ENCODE peak calls at places on chromosomes 7 and 10, in six cellular contexts. One of them, this sample, is unnamed.

GRCh38 chr7:80335473-80336232 is 176.2 kb downstream of the GNAT3 start:
- DNase-seq in epithelial cell of esophagus: no peak
- DNase-seq in GM13976: no peak
- DNase-seq in mesothelial cell of epicardium: no peak
- DNase-seq in ascending aorta: no peak
- DNase-seq in right atrium auricular region: no peak
- DNase-seq in this sample: no peak

GRCh38 chr7:31603076-31603475 is 83.9 kb upstream of the PPP1R17 start:
- DNase-seq in right atrium auricular region: no peak
- DNase-seq in epithelial cell of esophagus: peak; percentile 33
- DNase-seq in ascending aorta: no peak
- DNase-seq in mesothelial cell of epicardium: no peak
- DNase-seq in GM13976: no peak
- DNase-seq in this sample: no peak

GRCh38 chr10:83373659-83374058 is 765.6 kb upstream of the GHITM start:
- DNase-seq in mesothelial cell of epicardium: no peak
- DNase-seq in GM13976: no peak
- DNase-seq in right atrium auricular region: no peak
- DNase-seq in ascending aorta: no peak
- DNase-seq in epithelial cell of esophagus: peak; percentile 60
- DNase-seq in this sample: no peak

GRCh38 chr10:133614830-133615580 is 11.6 kb downstream of the FRG2B start:
- DNase-seq in ascending aorta: no peak
- DNase-seq in mesothelial cell of epicardium: no peak
- DNase-seq in GM13976: no peak
- DNase-seq in right atrium auricular region: no peak
- DNase-seq in epithelial cell of esophagus: no peak
- DNase-seq in this sample: no peak

GRCh38 chr7:12694817-12695216 is 7.4 kb downstream of the ARL4A start:
- DNase-seq in epithelial cell of esophagus: no peak
- DNase-seq in ascending aorta: no peak
- DNase-seq in right atrium auricular region: no peak
- DNase-seq in mesothelial cell of epicardium: no peak
- DNase-seq in GM13976: no peak
- DNase-seq in this sample: no peak

GRCh38 chr10:5043716-5044115 is 40.1 kb upstream of the AKR1C2 start:
- DNase-seq in epithelial cell of esophagus: peak; percentile 22
- DNase-seq in mesothelial cell of epicardium: no peak
- DNase-seq in right atrium auricular region: no peak
- DNase-seq in ascending aorta: no peak
- DNase-seq in GM13976: no peak
- DNase-seq in this sample: no peak

GRCh38 chr7:33916357-33917081 is 11.2 kb downstream of the BMPER start:
- DNase-seq in right atrium auricular region: no peak
- DNase-seq in mesothelial cell of epicardium: no peak
- DNase-seq in epithelial cell of esophagus: no peak
- DNase-seq in GM13976: no peak
- DNase-seq in ascending aorta: no peak
- DNase-seq in this sample: no peak

GRCh38 chr10:132371641-132372081 is 25.3 kb upstream of the PWWP2B start:
- DNase-seq in ascending aorta: no peak
- DNase-seq in GM13976: no peak
- DNase-seq in right atrium auricular region: no peak
- DNase-seq in mesothelial cell of epicardium: peak; percentile 11
- DNase-seq in epithelial cell of esophagus: no peak
- DNase-seq in this sample: no peak

GRCh38 chr10:11856678-11857077 is 33.5 kb downstream of the PROSER2 start:
- DNase-seq in ascending aorta: no peak
- DNase-seq in right atrium auricular region: no peak
- DNase-seq in mesothelial cell of epicardium: no peak
- DNase-seq in GM13976: no peak
- DNase-seq in epithelial cell of esophagus: no peak
- DNase-seq in this sample: no peak

GRCh38 chr10:45444976-45445898 is 71.2 kb downstream of the ALOX5 start:
- DNase-seq in epithelial cell of esophagus: no peak
- DNase-seq in ascending aorta: no peak
- DNase-seq in GM13976: no peak
- DNase-seq in right atrium auricular region: peak; percentile 49
- DNase-seq in mesothelial cell of epicardium: no peak
- DNase-seq in this sample: no peak

GRCh38 chr7:31979690-31980330 is 90.4 kb downstream of the PDE1C start:
- DNase-seq in mesothelial cell of epicardium: no peak
- DNase-seq in ascending aorta: no peak
- DNase-seq in right atrium auricular region: no peak
- DNase-seq in epithelial cell of esophagus: no peak
- DNase-seq in GM13976: no peak
- DNase-seq in this sample: no peak

GRCh38 chr7:15305002-15305600 is 256.7 kb downstream of the AGMO start:
- DNase-seq in GM13976: peak; percentile 4
- DNase-seq in epithelial cell of esophagus: peak; percentile 68
- DNase-seq in ascending aorta: no peak
- DNase-seq in right atrium auricular region: no peak
- DNase-seq in mesothelial cell of epicardium: no peak
- DNase-seq in this sample: no peak

GRCh38 chr10:127346604-127347003 is 150.2 kb upstream of the INSYN2A start:
- DNase-seq in right atrium auricular region: no peak
- DNase-seq in ascending aorta: no peak
- DNase-seq in epithelial cell of esophagus: no peak
- DNase-seq in mesothelial cell of epicardium: no peak
- DNase-seq in GM13976: peak; percentile 53
- DNase-seq in this sample: no peak

GRCh38 chr7:28988818-28989595 is 30.9 kb upstream of the TRIL start:
- DNase-seq in GM13976: no peak
- DNase-seq in epithelial cell of esophagus: peak; percentile 94
- DNase-seq in mesothelial cell of epicardium: no peak
- DNase-seq in ascending aorta: peak; percentile 81
- DNase-seq in right atrium auricular region: peak; percentile 74
- DNase-seq in this sample: no peak

GRCh38 chr7:57348646-57349269 is 101.2 kb upstream of the ZNF716 start:
- DNase-seq in epithelial cell of esophagus: no peak
- DNase-seq in ascending aorta: no peak
- DNase-seq in right atrium auricular region: peak; percentile 60
- DNase-seq in mesothelial cell of epicardium: no peak
- DNase-seq in GM13976: no peak
- DNase-seq in this sample: no peak

GRCh38 chr7:98464558-98464940 is 63.7 kb upstream of the BAIAP2L1 start:
- DNase-seq in right atrium auricular region: no peak
- DNase-seq in GM13976: no peak
- DNase-seq in epithelial cell of esophagus: no peak
- DNase-seq in ascending aorta: no peak
- DNase-seq in mesothelial cell of epicardium: no peak
- DNase-seq in this sample: no peak

GRCh38 chr7:151727579-151728285 is 149.2 kb downstream of the PRKAG2 start:
- DNase-seq in mesothelial cell of epicardium: no peak
- DNase-seq in ascending aorta: peak; percentile 94
- DNase-seq in right atrium auricular region: peak; percentile 90
- DNase-seq in GM13976: peak; percentile 74
- DNase-seq in epithelial cell of esophagus: peak; percentile 97
- DNase-seq in this sample: no peak
- TF ChIP-seq CTCF in mesothelial cell of epicardium: no peak
- TF ChIP-seq CTCF in ascending aorta: no peak
- TF ChIP-seq CTCF in right atrium auricular region: no peak
- TF ChIP-seq CTCF in GM13976: no peak
- TF ChIP-seq CTCF in epithelial cell of esophagus: no peak
- TF ChIP-seq CTCF in this sample: no peak

GRCh38 chr10:103745264-103746247 is 109.8 kb downstream of the SH3PXD2A start:
- DNase-seq in right atrium auricular region: no peak
- DNase-seq in epithelial cell of esophagus: peak; percentile 90
- DNase-seq in GM13976: no peak
- DNase-seq in mesothelial cell of epicardium: no peak
- DNase-seq in ascending aorta: no peak
- DNase-seq in this sample: no peak
- TF ChIP-seq CTCF in right atrium auricular region: no peak
- TF ChIP-seq CTCF in epithelial cell of esophagus: no peak
- TF ChIP-seq CTCF in GM13976: no peak
- TF ChIP-seq CTCF in mesothelial cell of epicardium: no peak
- TF ChIP-seq CTCF in ascending aorta: no peak
- TF ChIP-seq CTCF in this sample: no peak

GRCh38 chr10:35916791-35917190 is 274.7 kb upstream of the FZD8 start:
- DNase-seq in GM13976: no peak
- DNase-seq in mesothelial cell of epicardium: no peak
- DNase-seq in right atrium auricular region: no peak
- DNase-seq in epithelial cell of esophagus: no peak
- DNase-seq in ascending aorta: no peak
- DNase-seq in this sample: no peak
- TF ChIP-seq CTCF in GM13976: no peak
- TF ChIP-seq CTCF in mesothelial cell of epicardium: no peak
- TF ChIP-seq CTCF in right atrium auricular region: no peak
- TF ChIP-seq CTCF in epithelial cell of esophagus: no peak
- TF ChIP-seq CTCF in ascending aorta: no peak
- TF ChIP-seq CTCF in this sample: no peak

DNA sequence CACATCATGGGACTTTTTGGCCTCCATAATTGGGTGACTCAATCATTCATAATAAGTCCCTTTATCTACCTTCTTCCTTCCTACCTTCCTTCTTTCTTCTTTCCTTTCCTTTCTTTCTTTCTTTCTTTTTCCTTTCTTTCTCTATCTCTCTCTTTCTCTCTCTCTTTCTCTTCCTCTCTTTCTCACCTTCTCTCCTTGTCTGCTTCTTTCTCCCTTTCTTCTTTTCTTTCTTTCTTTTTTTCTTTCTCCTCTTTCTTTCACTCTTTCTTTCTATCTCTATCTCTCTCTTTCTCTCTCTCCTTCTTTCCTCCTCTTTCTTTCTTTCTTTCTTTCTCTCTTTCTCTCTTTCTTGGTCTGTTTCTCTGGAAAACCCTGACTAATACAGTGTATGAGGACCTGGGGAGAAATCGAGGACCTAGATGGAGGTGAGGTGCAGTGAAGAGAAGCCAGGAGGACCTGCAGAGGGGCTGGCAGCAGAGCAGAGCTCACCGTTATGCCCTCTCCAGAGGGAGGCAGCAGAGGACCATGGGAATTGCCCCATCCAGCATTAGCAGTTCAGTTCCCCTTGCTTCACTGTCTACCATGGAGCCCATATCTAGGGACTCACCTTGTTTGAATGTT is 52.7 kb upstream of the BTRC start:
- DNase-seq in epithelial cell of esophagus: peak; percentile 85
- DNase-seq in right atrium auricular region: no peak
- DNase-seq in ascending aorta: no peak
- DNase-seq in mesothelial cell of epicardium: no peak
- DNase-seq in GM13976: peak; percentile 51
- DNase-seq in this sample: no peak
- TF ChIP-seq CTCF in epithelial cell of esophagus: peak; percentile 94
- TF ChIP-seq CTCF in right atrium auricular region: no peak
- TF ChIP-seq CTCF in ascending aorta: no peak
- TF ChIP-seq CTCF in mesothelial cell of epicardium: no peak
- TF ChIP-seq CTCF in GM13976: peak; percentile 56
- TF ChIP-seq CTCF in this sample: peak; percentile 54

DNA sequence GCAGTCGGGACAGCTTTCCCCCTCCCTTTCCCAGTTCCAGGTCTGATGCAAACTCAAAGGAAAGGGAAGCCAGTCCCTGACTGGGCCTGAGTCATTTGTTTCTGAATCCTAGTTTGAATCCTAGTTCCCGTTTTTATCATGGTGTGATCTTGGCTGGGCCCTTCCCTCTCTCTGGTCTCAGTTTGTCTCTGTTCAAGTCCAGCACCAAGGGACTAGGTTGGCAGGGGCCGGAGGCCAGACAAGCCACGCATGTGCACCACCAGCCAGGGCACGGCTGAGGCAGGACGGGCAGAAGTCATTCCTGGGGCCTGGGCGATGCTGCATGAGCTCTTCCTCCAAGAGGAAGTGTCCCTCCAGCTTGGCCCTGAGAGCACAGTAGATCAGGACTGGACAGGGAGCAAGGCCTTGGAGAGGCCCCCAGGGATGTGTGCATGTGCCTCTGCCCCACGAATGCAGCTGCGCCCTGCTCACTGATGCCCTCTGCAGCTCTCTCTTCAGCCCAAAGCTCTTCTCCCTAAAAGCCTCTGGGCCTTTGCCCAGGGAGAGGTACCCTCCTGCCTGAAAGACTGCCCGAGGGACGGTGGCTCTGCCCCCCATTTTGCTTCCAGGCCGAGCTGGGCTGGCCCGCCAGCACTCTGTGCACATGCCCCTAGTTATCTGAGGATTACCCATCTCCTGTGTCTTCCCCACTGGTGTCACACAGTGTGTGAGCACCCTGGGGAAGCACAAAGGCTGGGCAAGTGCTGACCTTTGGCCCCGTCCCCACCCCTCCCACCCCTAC is 86.7 kb downstream of the ZMIZ1 start:
- DNase-seq in GM13976: no peak
- DNase-seq in ascending aorta: peak; percentile 84
- DNase-seq in mesothelial cell of epicardium: no peak
- DNase-seq in right atrium auricular region: peak; percentile 82
- DNase-seq in epithelial cell of esophagus: peak; percentile 59
- DNase-seq in this sample: no peak
- TF ChIP-seq CTCF in GM13976: peak; percentile 10
- TF ChIP-seq CTCF in ascending aorta: no peak
- TF ChIP-seq CTCF in mesothelial cell of epicardium: no peak
- TF ChIP-seq CTCF in right atrium auricular region: no peak
- TF ChIP-seq CTCF in epithelial cell of esophagus: no peak
- TF ChIP-seq CTCF in this sample: no peak

GRCh38 chr7:93327006-93327633 is 95.0 kb downstream of the VPS50 start:
- DNase-seq in epithelial cell of esophagus: peak; percentile 84
- DNase-seq in ascending aorta: no peak
- DNase-seq in right atrium auricular region: no peak
- DNase-seq in GM13976: no peak
- DNase-seq in mesothelial cell of epicardium: no peak
- DNase-seq in this sample: no peak
- TF ChIP-seq CTCF in epithelial cell of esophagus: no peak
- TF ChIP-seq CTCF in ascending aorta: no peak
- TF ChIP-seq CTCF in right atrium auricular region: no peak
- TF ChIP-seq CTCF in GM13976: no peak
- TF ChIP-seq CTCF in mesothelial cell of epicardium: no peak
- TF ChIP-seq CTCF in this sample: no peak

GRCh38 chr10:78231930-78232329 is 198.3 kb downstream of the RPS24 start:
- DNase-seq in GM13976: no peak
- DNase-seq in ascending aorta: no peak
- DNase-seq in mesothelial cell of epicardium: no peak
- DNase-seq in right atrium auricular region: no peak
- DNase-seq in epithelial cell of esophagus: peak; percentile 9
- DNase-seq in this sample: no peak
- TF ChIP-seq CTCF in GM13976: no peak
- TF ChIP-seq CTCF in ascending aorta: no peak
- TF ChIP-seq CTCF in mesothelial cell of epicardium: no peak
- TF ChIP-seq CTCF in right atrium auricular region: no peak
- TF ChIP-seq CTCF in epithelial cell of esophagus: no peak
- TF ChIP-seq CTCF in this sample: peak; percentile 44

GRCh38 chr7:135213831-135214230 is 2.5 kb upstream of the WDR91 start:
- DNase-seq in right atrium auricular region: no peak
- DNase-seq in epithelial cell of esophagus: peak; percentile 89
- DNase-seq in ascending aorta: no peak
- DNase-seq in mesothelial cell of epicardium: no peak
- DNase-seq in GM13976: no peak
- DNase-seq in this sample: no peak

GRCh38 chr7:135208417-135208793 is 2.9 kb downstream of the WDR91 start:
- DNase-seq in GM13976: no peak
- DNase-seq in ascending aorta: no peak
- DNase-seq in mesothelial cell of epicardium: no peak
- DNase-seq in right atrium auricular region: no peak
- DNase-seq in epithelial cell of esophagus: no peak
- DNase-seq in this sample: no peak

GRCh38 chr7:135209225-135209834 is 2.0 kb downstream of the WDR91 start:
- DNase-seq in ascending aorta: no peak
- DNase-seq in epithelial cell of esophagus: no peak
- DNase-seq in right atrium auricular region: no peak
- DNase-seq in mesothelial cell of epicardium: no peak
- DNase-seq in GM13976: no peak
- DNase-seq in this sample: no peak

GRCh38 chr7:135210818-135211178 is 528 bp downstream of the WDR91 start:
- DNase-seq in mesothelial cell of epicardium: no peak
- DNase-seq in right atrium auricular region: no peak
- DNase-seq in GM13976: no peak
- DNase-seq in epithelial cell of esophagus: peak; percentile 16
- DNase-seq in ascending aorta: no peak
- DNase-seq in this sample: no peak

GRCh38 chr7:135211179-135211945 is at the start of gene WDR91:
- DNase-seq in epithelial cell of esophagus: peak; percentile 95
- DNase-seq in GM13976: peak; percentile 100
- DNase-seq in ascending aorta: peak; percentile 98
- DNase-seq in right atrium auricular region: peak; percentile 96
- DNase-seq in mesothelial cell of epicardium: peak; percentile 95
- DNase-seq in this sample: peak; percentile 95
- TF ChIP-seq CTCF in epithelial cell of esophagus: no peak
- TF ChIP-seq CTCF in GM13976: peak; percentile 1
- TF ChIP-seq CTCF in ascending aorta: no peak
- TF ChIP-seq CTCF in right atrium auricular region: no peak
- TF ChIP-seq CTCF in mesothelial cell of epicardium: no peak
- TF ChIP-seq CTCF in this sample: no peak